ENCODE peak calls at places on chromosome 9, in ten cellular contexts. One of them, this sample, is unnamed.

GRCh38 chr9:136437430-136437829 is 2.2 kb downstream of the INPP5E start:
- DNase-seq in stimulated activated CD8-positive, alpha-beta memory T cell treated with anti-CD3 and anti-CD28 coated beads, Interleukin-15, amount 100 ng/mL, for 24 hours: no peak
- DNase-seq in EL: peak; percentile 22
- DNase-seq in stimulated activated CD4-positive, alpha-beta T cell treated with anti-CD3 and anti-CD28 coated beads, Interleukin-2, amount 100 ng/mL, for 48 hours: no peak
- DNase-seq in NCI-H1694: no peak
- DNase-seq in T-helper 2 cell: no peak
- DNase-seq in GM19239: no peak
- DNase-seq in HCEC 1CT: no peak
- DNase-seq in CD4-positive, alpha-beta T cell: no peak
- DNase-seq in stimulated activated effector memory CD8-positive, alpha-beta T cell treated with anti-CD3 and anti-CD28 coated beads, Interleukin-12 subunit alpha, Interleukin-12 subunit beta, amount 100 ng/mL, for 72 hours: no peak
- DNase-seq in this sample: no peak

GRCh38 chr9:134492721-134493470 is 148.7 kb upstream of the COL5A1 start:
- DNase-seq in stimulated activated effector memory CD8-positive, alpha-beta T cell treated with anti-CD3 and anti-CD28 coated beads, Interleukin-12 subunit alpha, Interleukin-12 subunit beta, amount 100 ng/mL, for 72 hours: no peak
- DNase-seq in T-helper 2 cell: no peak
- DNase-seq in stimulated activated CD4-positive, alpha-beta T cell treated with anti-CD3 and anti-CD28 coated beads, Interleukin-2, amount 100 ng/mL, for 48 hours: no peak
- DNase-seq in stimulated activated CD8-positive, alpha-beta memory T cell treated with anti-CD3 and anti-CD28 coated beads, Interleukin-15, amount 100 ng/mL, for 24 hours: no peak
- DNase-seq in HCEC 1CT: no peak
- DNase-seq in NCI-H1694: no peak
- DNase-seq in EL: no peak
- DNase-seq in GM19239: no peak
- DNase-seq in CD4-positive, alpha-beta T cell: no peak
- DNase-seq in this sample: no peak

GRCh38 chr9:93673844-93674334 is 97.5 kb downstream of the PHF2 start:
- DNase-seq in GM19239: no peak
- DNase-seq in stimulated activated effector memory CD8-positive, alpha-beta T cell treated with anti-CD3 and anti-CD28 coated beads, Interleukin-12 subunit alpha, Interleukin-12 subunit beta, amount 100 ng/mL, for 72 hours: no peak
- DNase-seq in EL: no peak
- DNase-seq in T-helper 2 cell: no peak
- DNase-seq in CD4-positive, alpha-beta T cell: no peak
- DNase-seq in NCI-H1694: no peak
- DNase-seq in stimulated activated CD8-positive, alpha-beta memory T cell treated with anti-CD3 and anti-CD28 coated beads, Interleukin-15, amount 100 ng/mL, for 24 hours: no peak
- DNase-seq in stimulated activated CD4-positive, alpha-beta T cell treated with anti-CD3 and anti-CD28 coated beads, Interleukin-2, amount 100 ng/mL, for 48 hours: no peak
- DNase-seq in HCEC 1CT: no peak
- DNase-seq in this sample: no peak

GRCh38 chr9:38677660-38678303 is 42.2 kb downstream of the FAM240B start:
- DNase-seq in stimulated activated CD8-positive, alpha-beta memory T cell treated with anti-CD3 and anti-CD28 coated beads, Interleukin-15, amount 100 ng/mL, for 24 hours: no peak
- DNase-seq in T-helper 2 cell: no peak
- DNase-seq in NCI-H1694: no peak
- DNase-seq in EL: no peak
- DNase-seq in CD4-positive, alpha-beta T cell: no peak
- DNase-seq in HCEC 1CT: no peak
- DNase-seq in GM19239: no peak
- DNase-seq in stimulated activated CD4-positive, alpha-beta T cell treated with anti-CD3 and anti-CD28 coated beads, Interleukin-2, amount 100 ng/mL, for 48 hours: no peak
- DNase-seq in stimulated activated effector memory CD8-positive, alpha-beta T cell treated with anti-CD3 and anti-CD28 coated beads, Interleukin-12 subunit alpha, Interleukin-12 subunit beta, amount 100 ng/mL, for 72 hours: no peak
- DNase-seq in this sample: no peak

GRCh38 chr9:3482578-3482977 is 43.2 kb downstream of the RFX3 start:
- DNase-seq in stimulated activated CD8-positive, alpha-beta memory T cell treated with anti-CD3 and anti-CD28 coated beads, Interleukin-15, amount 100 ng/mL, for 24 hours: no peak
- DNase-seq in EL: no peak
- DNase-seq in T-helper 2 cell: no peak
- DNase-seq in HCEC 1CT: no peak
- DNase-seq in CD4-positive, alpha-beta T cell: no peak
- DNase-seq in GM19239: no peak
- DNase-seq in stimulated activated CD4-positive, alpha-beta T cell treated with anti-CD3 and anti-CD28 coated beads, Interleukin-2, amount 100 ng/mL, for 48 hours: no peak
- DNase-seq in stimulated activated effector memory CD8-positive, alpha-beta T cell treated with anti-CD3 and anti-CD28 coated beads, Interleukin-12 subunit alpha, Interleukin-12 subunit beta, amount 100 ng/mL, for 72 hours: no peak
- DNase-seq in NCI-H1694: no peak
- DNase-seq in this sample: no peak

GRCh38 chr9:133825555-133826198 is 87.5 kb upstream of the SARDH start:
- DNase-seq in HCEC 1CT: peak; percentile 34
- DNase-seq in stimulated activated CD8-positive, alpha-beta memory T cell treated with anti-CD3 and anti-CD28 coated beads, Interleukin-15, amount 100 ng/mL, for 24 hours: no peak
- DNase-seq in NCI-H1694: no peak
- DNase-seq in T-helper 2 cell: no peak
- DNase-seq in stimulated activated CD4-positive, alpha-beta T cell treated with anti-CD3 and anti-CD28 coated beads, Interleukin-2, amount 100 ng/mL, for 48 hours: no peak
- DNase-seq in stimulated activated effector memory CD8-positive, alpha-beta T cell treated with anti-CD3 and anti-CD28 coated beads, Interleukin-12 subunit alpha, Interleukin-12 subunit beta, amount 100 ng/mL, for 72 hours: no peak
- DNase-seq in CD4-positive, alpha-beta T cell: no peak
- DNase-seq in GM19239: no peak
- DNase-seq in EL: peak; percentile 16
- DNase-seq in this sample: no peak

GRCh38 chr9:128124873-128125574 is 2.5 kb downstream of the PTGES2 start:
- DNase-seq in T-helper 2 cell: no peak
- DNase-seq in CD4-positive, alpha-beta T cell: peak; percentile 32
- DNase-seq in stimulated activated CD4-positive, alpha-beta T cell treated with anti-CD3 and anti-CD28 coated beads, Interleukin-2, amount 100 ng/mL, for 48 hours: no peak
- DNase-seq in NCI-H1694: peak; percentile 38
- DNase-seq in stimulated activated CD8-positive, alpha-beta memory T cell treated with anti-CD3 and anti-CD28 coated beads, Interleukin-15, amount 100 ng/mL, for 24 hours: no peak
- DNase-seq in GM19239: no peak
- DNase-seq in EL: peak; percentile 60
- DNase-seq in stimulated activated effector memory CD8-positive, alpha-beta T cell treated with anti-CD3 and anti-CD28 coated beads, Interleukin-12 subunit alpha, Interleukin-12 subunit beta, amount 100 ng/mL, for 72 hours: no peak
- DNase-seq in HCEC 1CT: peak; percentile 55
- DNase-seq in this sample: no peak

GRCh38 chr9:86600291-86600690 is 246.1 kb upstream of the TUT7 start:
- DNase-seq in stimulated activated CD8-positive, alpha-beta memory T cell treated with anti-CD3 and anti-CD28 coated beads, Interleukin-15, amount 100 ng/mL, for 24 hours: no peak
- DNase-seq in EL: peak; percentile 11
- DNase-seq in HCEC 1CT: peak; percentile 46
- DNase-seq in NCI-H1694: no peak
- DNase-seq in CD4-positive, alpha-beta T cell: no peak
- DNase-seq in stimulated activated CD4-positive, alpha-beta T cell treated with anti-CD3 and anti-CD28 coated beads, Interleukin-2, amount 100 ng/mL, for 48 hours: no peak
- DNase-seq in stimulated activated effector memory CD8-positive, alpha-beta T cell treated with anti-CD3 and anti-CD28 coated beads, Interleukin-12 subunit alpha, Interleukin-12 subunit beta, amount 100 ng/mL, for 72 hours: no peak
- DNase-seq in T-helper 2 cell: no peak
- DNase-seq in GM19239: no peak
- DNase-seq in this sample: no peak

GRCh38 chr9:16062542-16063240 is 509.8 kb downstream of the CCDC171 start:
- DNase-seq in CD4-positive, alpha-beta T cell: no peak
- DNase-seq in EL: peak; percentile 88
- DNase-seq in HCEC 1CT: peak; percentile 97
- DNase-seq in T-helper 2 cell: no peak
- DNase-seq in stimulated activated CD4-positive, alpha-beta T cell treated with anti-CD3 and anti-CD28 coated beads, Interleukin-2, amount 100 ng/mL, for 48 hours: no peak
- DNase-seq in stimulated activated effector memory CD8-positive, alpha-beta T cell treated with anti-CD3 and anti-CD28 coated beads, Interleukin-12 subunit alpha, Interleukin-12 subunit beta, amount 100 ng/mL, for 72 hours: no peak
- DNase-seq in NCI-H1694: no peak
- DNase-seq in GM19239: no peak
- DNase-seq in stimulated activated CD8-positive, alpha-beta memory T cell treated with anti-CD3 and anti-CD28 coated beads, Interleukin-15, amount 100 ng/mL, for 24 hours: no peak
- DNase-seq in this sample: no peak

GRCh38 chr9:131273146-131273545 is 3.2 kb downstream of the FAM78A start:
- DNase-seq in HCEC 1CT: no peak
- DNase-seq in GM19239: no peak
- DNase-seq in CD4-positive, alpha-beta T cell: no peak
- DNase-seq in stimulated activated CD8-positive, alpha-beta memory T cell treated with anti-CD3 and anti-CD28 coated beads, Interleukin-15, amount 100 ng/mL, for 24 hours: no peak
- DNase-seq in EL: no peak
- DNase-seq in NCI-H1694: no peak
- DNase-seq in stimulated activated effector memory CD8-positive, alpha-beta T cell treated with anti-CD3 and anti-CD28 coated beads, Interleukin-12 subunit alpha, Interleukin-12 subunit beta, amount 100 ng/mL, for 72 hours: no peak
- DNase-seq in stimulated activated CD4-positive, alpha-beta T cell treated with anti-CD3 and anti-CD28 coated beads, Interleukin-2, amount 100 ng/mL, for 48 hours: no peak
- DNase-seq in T-helper 2 cell: no peak
- DNase-seq in this sample: no peak

GRCh38 chr9:124011460-124012301 is at the start of gene LHX2:
- DNase-seq in EL: peak; percentile 89
- DNase-seq in HCEC 1CT: peak; percentile 63
- DNase-seq in GM19239: no peak
- DNase-seq in T-helper 2 cell: no peak
- DNase-seq in NCI-H1694: peak; percentile 89
- DNase-seq in stimulated activated effector memory CD8-positive, alpha-beta T cell treated with anti-CD3 and anti-CD28 coated beads, Interleukin-12 subunit alpha, Interleukin-12 subunit beta, amount 100 ng/mL, for 72 hours: no peak
- DNase-seq in stimulated activated CD4-positive, alpha-beta T cell treated with anti-CD3 and anti-CD28 coated beads, Interleukin-2, amount 100 ng/mL, for 48 hours: no peak
- DNase-seq in stimulated activated CD8-positive, alpha-beta memory T cell treated with anti-CD3 and anti-CD28 coated beads, Interleukin-15, amount 100 ng/mL, for 24 hours: no peak
- DNase-seq in CD4-positive, alpha-beta T cell: no peak
- DNase-seq in this sample: peak; percentile 88

GRCh38 chr9:117184173-117184572 is 230.7 kb downstream of the ASTN2 start:
- DNase-seq in stimulated activated CD4-positive, alpha-beta T cell treated with anti-CD3 and anti-CD28 coated beads, Interleukin-2, amount 100 ng/mL, for 48 hours: no peak
- DNase-seq in GM19239: no peak
- DNase-seq in EL: no peak
- DNase-seq in HCEC 1CT: no peak
- DNase-seq in stimulated activated CD8-positive, alpha-beta memory T cell treated with anti-CD3 and anti-CD28 coated beads, Interleukin-15, amount 100 ng/mL, for 24 hours: no peak
- DNase-seq in stimulated activated effector memory CD8-positive, alpha-beta T cell treated with anti-CD3 and anti-CD28 coated beads, Interleukin-12 subunit alpha, Interleukin-12 subunit beta, amount 100 ng/mL, for 72 hours: no peak
- DNase-seq in CD4-positive, alpha-beta T cell: no peak
- DNase-seq in T-helper 2 cell: no peak
- DNase-seq in NCI-H1694: peak; percentile 81
- DNase-seq in this sample: no peak

GRCh38 chr9:123302348-123303214 is 34.2 kb upstream of the STRBP start:
- DNase-seq in stimulated activated effector memory CD8-positive, alpha-beta T cell treated with anti-CD3 and anti-CD28 coated beads, Interleukin-12 subunit alpha, Interleukin-12 subunit beta, amount 100 ng/mL, for 72 hours: no peak
- DNase-seq in stimulated activated CD8-positive, alpha-beta memory T cell treated with anti-CD3 and anti-CD28 coated beads, Interleukin-15, amount 100 ng/mL, for 24 hours: no peak
- DNase-seq in EL: no peak
- DNase-seq in CD4-positive, alpha-beta T cell: peak; percentile 18
- DNase-seq in T-helper 2 cell: no peak
- DNase-seq in GM19239: no peak
- DNase-seq in stimulated activated CD4-positive, alpha-beta T cell treated with anti-CD3 and anti-CD28 coated beads, Interleukin-2, amount 100 ng/mL, for 48 hours: no peak
- DNase-seq in NCI-H1694: no peak
- DNase-seq in HCEC 1CT: no peak
- DNase-seq in this sample: no peak

GRCh38 chr9:110835859-110836271 is 167.3 kb downstream of the MUSK start:
- DNase-seq in HCEC 1CT: peak; percentile 36
- DNase-seq in GM19239: no peak
- DNase-seq in CD4-positive, alpha-beta T cell: no peak
- DNase-seq in EL: peak; percentile 62
- DNase-seq in stimulated activated CD8-positive, alpha-beta memory T cell treated with anti-CD3 and anti-CD28 coated beads, Interleukin-15, amount 100 ng/mL, for 24 hours: no peak
- DNase-seq in T-helper 2 cell: no peak
- DNase-seq in NCI-H1694: no peak
- DNase-seq in stimulated activated effector memory CD8-positive, alpha-beta T cell treated with anti-CD3 and anti-CD28 coated beads, Interleukin-12 subunit alpha, Interleukin-12 subunit beta, amount 100 ng/mL, for 72 hours: no peak
- DNase-seq in stimulated activated CD4-positive, alpha-beta T cell treated with anti-CD3 and anti-CD28 coated beads, Interleukin-2, amount 100 ng/mL, for 48 hours: no peak
- DNase-seq in this sample: no peak

GRCh38 chr9:70442328-70442848 is 27.9 kb upstream of the KLF9 start:
- DNase-seq in stimulated activated CD8-positive, alpha-beta memory T cell treated with anti-CD3 and anti-CD28 coated beads, Interleukin-15, amount 100 ng/mL, for 24 hours: no peak
- DNase-seq in EL: no peak
- DNase-seq in stimulated activated effector memory CD8-positive, alpha-beta T cell treated with anti-CD3 and anti-CD28 coated beads, Interleukin-12 subunit alpha, Interleukin-12 subunit beta, amount 100 ng/mL, for 72 hours: no peak
- DNase-seq in stimulated activated CD4-positive, alpha-beta T cell treated with anti-CD3 and anti-CD28 coated beads, Interleukin-2, amount 100 ng/mL, for 48 hours: no peak
- DNase-seq in NCI-H1694: no peak
- DNase-seq in CD4-positive, alpha-beta T cell: no peak
- DNase-seq in GM19239: no peak
- DNase-seq in T-helper 2 cell: no peak
- DNase-seq in HCEC 1CT: no peak
- DNase-seq in this sample: no peak

This sample was measured in GM13977.